ENCODE peak calls at places on chromosomes 1 and 21, in six cellular contexts. One of them, this sample, is unnamed. For H3K27me3, the result is how much of the 10 kb centered on the place peaks cover.

GRCh38 chr1:233281711-233282581 is 13.6 kb downstream of the PCNX2 start:
- DNase-seq in left ventricle myocardium inferior: no peak
- DNase-seq in cardiac muscle cell: no peak
- DNase-seq in neural progenitor cell: no peak
- DNase-seq in body of pancreas: no peak
- DNase-seq in tibial artery: no peak
- DNase-seq in this sample: no peak

GRCh38 chr1:11132571-11133293 is 33.1 kb upstream of the EXOSC10 start:
- DNase-seq in left ventricle myocardium inferior: no peak
- DNase-seq in cardiac muscle cell: no peak
- DNase-seq in neural progenitor cell: peak
- DNase-seq in body of pancreas: no peak
- DNase-seq in tibial artery: no peak
- DNase-seq in this sample: peak

GRCh38 chr1:111878649-111879048 is 110.8 kb downstream of the KCND3 start:
- DNase-seq in left ventricle myocardium inferior: no peak
- DNase-seq in cardiac muscle cell: no peak
- DNase-seq in neural progenitor cell: no peak
- DNase-seq in body of pancreas: no peak
- DNase-seq in tibial artery: no peak
- DNase-seq in this sample: no peak

GRCh38 chr1:26696191-26696644 is 403 bp downstream of the ARID1A start:
- DNase-seq in left ventricle myocardium inferior: peak
- DNase-seq in cardiac muscle cell: no peak
- DNase-seq in neural progenitor cell: no peak
- DNase-seq in body of pancreas: peak
- DNase-seq in tibial artery: no peak
- DNase-seq in this sample: peak

GRCh38 chr1:19483261-19483660 is 2.1 kb downstream of the CAPZB start:
- DNase-seq in left ventricle myocardium inferior: no peak
- DNase-seq in cardiac muscle cell: no peak
- DNase-seq in neural progenitor cell: no peak
- DNase-seq in body of pancreas: no peak
- DNase-seq in tibial artery: no peak
- DNase-seq in this sample: no peak

GRCh38 chr1:170967042-170967910 is 31.9 kb downstream of the MROH9 start:
- DNase-seq in left ventricle myocardium inferior: no peak
- DNase-seq in cardiac muscle cell: peak
- DNase-seq in neural progenitor cell: peak
- DNase-seq in body of pancreas: peak
- DNase-seq in tibial artery: no peak
- DNase-seq in this sample: no peak

GRCh38 chr1:85427358-85427757 is 37.6 kb downstream of the DDAH1 start:
- DNase-seq in left ventricle myocardium inferior: no peak
- DNase-seq in cardiac muscle cell: no peak
- DNase-seq in neural progenitor cell: no peak
- DNase-seq in body of pancreas: no peak
- DNase-seq in tibial artery: no peak
- DNase-seq in this sample: no peak

GRCh38 chr1:226569879-226570547 is 21.4 kb downstream of the STUM start:
- DNase-seq in left ventricle myocardium inferior: no peak
- DNase-seq in cardiac muscle cell: peak
- DNase-seq in neural progenitor cell: peak
- DNase-seq in body of pancreas: no peak
- DNase-seq in tibial artery: peak
- DNase-seq in this sample: peak

GRCh38 chr1:25503551-25504426 is 39.6 kb upstream of the LDLRAP1 start:
- DNase-seq in left ventricle myocardium inferior: peak
- DNase-seq in cardiac muscle cell: peak
- DNase-seq in neural progenitor cell: peak
- DNase-seq in body of pancreas: peak
- DNase-seq in tibial artery: peak
- DNase-seq in this sample: peak

GRCh38 chr1:25750923-25751605 is 48.9 kb upstream of the SELENON start:
- DNase-seq in left ventricle myocardium inferior: no peak
- DNase-seq in cardiac muscle cell: no peak
- DNase-seq in neural progenitor cell: no peak
- DNase-seq in body of pancreas: no peak
- DNase-seq in tibial artery: no peak
- DNase-seq in this sample: no peak

GRCh38 chr1:59414406-59415133 is 117.7 kb downstream of the FGGY start:
- DNase-seq in left ventricle myocardium inferior: no peak
- DNase-seq in cardiac muscle cell: no peak
- DNase-seq in neural progenitor cell: no peak
- DNase-seq in body of pancreas: no peak
- DNase-seq in tibial artery: no peak
- DNase-seq in this sample: no peak

GRCh38 chr1:206674236-206674635 is 10.5 kb upstream of the MAPKAPK2 start:
- DNase-seq in left ventricle myocardium inferior: no peak
- DNase-seq in cardiac muscle cell: no peak
- DNase-seq in neural progenitor cell: no peak
- DNase-seq in body of pancreas: no peak
- DNase-seq in tibial artery: no peak
- DNase-seq in this sample: no peak

GRCh38 chr1:14590781-14591180 is 7.7 kb upstream of the KAZN start:
- DNase-seq in left ventricle myocardium inferior: no peak
- DNase-seq in cardiac muscle cell: no peak
- DNase-seq in neural progenitor cell: no peak
- DNase-seq in body of pancreas: no peak
- DNase-seq in tibial artery: no peak
- DNase-seq in this sample: peak

GRCh38 chr1:212346586-212346985 is 61.4 kb downstream of the PPP2R5A start:
- DNase-seq in left ventricle myocardium inferior: no peak
- DNase-seq in cardiac muscle cell: no peak
- DNase-seq in neural progenitor cell: no peak
- DNase-seq in body of pancreas: no peak
- DNase-seq in tibial artery: no peak
- DNase-seq in this sample: no peak

GRCh38 chr1:43978264-43978550 is 803 bp upstream of the B4GALT2 start:
- DNase-seq in left ventricle myocardium inferior: no peak
- DNase-seq in cardiac muscle cell: no peak
- DNase-seq in neural progenitor cell: no peak
- DNase-seq in body of pancreas: no peak
- DNase-seq in tibial artery: no peak
- DNase-seq in this sample: no peak

GRCh38 chr1:162956922-162957321 is 95.9 kb upstream of the CCDC190 start:
- DNase-seq in left ventricle myocardium inferior: no peak
- DNase-seq in cardiac muscle cell: no peak
- DNase-seq in neural progenitor cell: no peak
- DNase-seq in body of pancreas: no peak
- DNase-seq in tibial artery: no peak
- DNase-seq in this sample: no peak

GRCh38 chr1:209743145-209743482 is 12.7 kb upstream of the TRAF3IP3 start:
- DNase-seq in left ventricle myocardium inferior: peak
- DNase-seq in cardiac muscle cell: no peak
- DNase-seq in neural progenitor cell: no peak
- DNase-seq in body of pancreas: peak
- DNase-seq in tibial artery: peak
- DNase-seq in this sample: no peak

GRCh38 chr1:22958556-22958955 is 14.1 kb downstream of the LACTBL1 start:
- DNase-seq in left ventricle myocardium inferior: no peak
- DNase-seq in cardiac muscle cell: no peak
- DNase-seq in neural progenitor cell: no peak
- DNase-seq in body of pancreas: no peak
- DNase-seq in tibial artery: no peak
- DNase-seq in this sample: no peak

GRCh38 chr1:172826096-172826741 is 167.3 kb downstream of the FASLG start:
- DNase-seq in left ventricle myocardium inferior: no peak
- DNase-seq in cardiac muscle cell: peak
- DNase-seq in neural progenitor cell: peak
- DNase-seq in body of pancreas: no peak
- DNase-seq in tibial artery: peak
- DNase-seq in this sample: no peak

DNA sequence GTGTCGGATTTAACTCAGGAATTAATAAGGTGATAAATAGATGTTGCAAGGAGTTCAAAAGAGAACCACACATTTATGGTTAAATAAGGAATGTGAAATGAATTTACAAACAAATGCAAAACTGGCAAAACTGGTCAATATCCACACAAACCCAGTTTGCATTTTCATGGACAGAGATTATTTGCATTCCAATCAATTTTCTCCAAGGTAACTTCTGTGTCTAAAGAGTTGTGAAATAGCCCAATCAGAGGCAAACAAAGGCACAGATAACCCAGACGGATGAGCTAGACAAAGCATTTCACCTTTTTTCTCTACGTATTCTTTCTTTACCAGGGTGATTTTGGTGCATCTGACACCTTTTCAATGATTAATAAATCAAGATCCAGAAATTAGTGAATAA is 63.9 kb downstream of the MAP3K7CL start:
- DNase-seq in left ventricle myocardium inferior: no peak
- DNase-seq in cardiac muscle cell: no peak
- DNase-seq in neural progenitor cell: no peak
- DNase-seq in body of pancreas: no peak
- DNase-seq in tibial artery: no peak
- DNase-seq in this sample: no peak
- H3K4me3 ChIP-seq in left ventricle myocardium inferior: peak
- H3K4me3 ChIP-seq in cardiac muscle cell: no peak
- H3K4me3 ChIP-seq in neural progenitor cell: no peak
- H3K4me3 ChIP-seq in body of pancreas: no peak
- H3K4me3 ChIP-seq in tibial artery: no peak
- H3K4me3 ChIP-seq in this sample: no peak

GRCh38 chr1:70093250-70093975 is 112.0 kb downstream of the LRRC40 start:
- DNase-seq in left ventricle myocardium inferior: no peak
- DNase-seq in cardiac muscle cell: no peak
- DNase-seq in neural progenitor cell: no peak
- DNase-seq in body of pancreas: no peak
- DNase-seq in tibial artery: no peak
- DNase-seq in this sample: no peak

GRCh38 chr1:70091811-70092210 is 113.6 kb downstream of the LRRC40 start:
- DNase-seq in left ventricle myocardium inferior: no peak
- DNase-seq in cardiac muscle cell: no peak
- DNase-seq in neural progenitor cell: no peak
- DNase-seq in body of pancreas: no peak
- DNase-seq in tibial artery: no peak
- DNase-seq in this sample: no peak

GRCh38 chr1:70090875-70091274 is 114.5 kb downstream of the LRRC40 start:
- DNase-seq in left ventricle myocardium inferior: no peak
- DNase-seq in cardiac muscle cell: no peak
- DNase-seq in neural progenitor cell: no peak
- DNase-seq in body of pancreas: no peak
- DNase-seq in tibial artery: no peak
- DNase-seq in this sample: no peak

GRCh38 chr1:70086897-70087296 is 118.5 kb downstream of the LRRC40 start:
- DNase-seq in left ventricle myocardium inferior: no peak
- DNase-seq in cardiac muscle cell: no peak
- DNase-seq in neural progenitor cell: no peak
- DNase-seq in body of pancreas: no peak
- DNase-seq in tibial artery: no peak
- DNase-seq in this sample: no peak

DNA sequence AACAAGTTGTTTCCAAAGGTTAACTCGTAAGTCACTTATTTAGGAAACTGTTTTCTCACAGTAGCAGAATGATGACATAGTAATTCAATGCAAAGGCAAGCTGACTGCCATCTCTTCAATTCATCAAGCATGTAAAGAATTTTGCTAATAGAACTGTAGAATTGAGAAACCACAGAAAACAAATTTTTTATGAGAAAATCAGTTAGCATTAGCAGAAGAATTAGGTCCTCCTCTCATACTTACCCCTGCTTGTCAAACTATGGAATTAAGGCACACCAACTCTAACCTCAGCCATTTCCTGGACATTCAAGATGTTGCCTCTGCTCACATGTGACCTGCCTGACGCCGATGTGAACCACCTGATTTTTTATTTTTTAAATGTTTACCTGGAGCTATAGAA is 115.2 kb downstream of the LRRC40 start:
- DNase-seq in left ventricle myocardium inferior: no peak
- DNase-seq in cardiac muscle cell: no peak
- DNase-seq in neural progenitor cell: no peak
- DNase-seq in body of pancreas: no peak
- DNase-seq in tibial artery: no peak
- DNase-seq in this sample: no peak
- H3K27ac ChIP-seq in left ventricle myocardium inferior: no peak
- H3K27ac ChIP-seq in cardiac muscle cell: no peak
- H3K27ac ChIP-seq in neural progenitor cell: no peak
- H3K27ac ChIP-seq in body of pancreas: no peak
- H3K27ac ChIP-seq in tibial artery: no peak
- H3K27ac ChIP-seq in this sample: no peak

DNA sequence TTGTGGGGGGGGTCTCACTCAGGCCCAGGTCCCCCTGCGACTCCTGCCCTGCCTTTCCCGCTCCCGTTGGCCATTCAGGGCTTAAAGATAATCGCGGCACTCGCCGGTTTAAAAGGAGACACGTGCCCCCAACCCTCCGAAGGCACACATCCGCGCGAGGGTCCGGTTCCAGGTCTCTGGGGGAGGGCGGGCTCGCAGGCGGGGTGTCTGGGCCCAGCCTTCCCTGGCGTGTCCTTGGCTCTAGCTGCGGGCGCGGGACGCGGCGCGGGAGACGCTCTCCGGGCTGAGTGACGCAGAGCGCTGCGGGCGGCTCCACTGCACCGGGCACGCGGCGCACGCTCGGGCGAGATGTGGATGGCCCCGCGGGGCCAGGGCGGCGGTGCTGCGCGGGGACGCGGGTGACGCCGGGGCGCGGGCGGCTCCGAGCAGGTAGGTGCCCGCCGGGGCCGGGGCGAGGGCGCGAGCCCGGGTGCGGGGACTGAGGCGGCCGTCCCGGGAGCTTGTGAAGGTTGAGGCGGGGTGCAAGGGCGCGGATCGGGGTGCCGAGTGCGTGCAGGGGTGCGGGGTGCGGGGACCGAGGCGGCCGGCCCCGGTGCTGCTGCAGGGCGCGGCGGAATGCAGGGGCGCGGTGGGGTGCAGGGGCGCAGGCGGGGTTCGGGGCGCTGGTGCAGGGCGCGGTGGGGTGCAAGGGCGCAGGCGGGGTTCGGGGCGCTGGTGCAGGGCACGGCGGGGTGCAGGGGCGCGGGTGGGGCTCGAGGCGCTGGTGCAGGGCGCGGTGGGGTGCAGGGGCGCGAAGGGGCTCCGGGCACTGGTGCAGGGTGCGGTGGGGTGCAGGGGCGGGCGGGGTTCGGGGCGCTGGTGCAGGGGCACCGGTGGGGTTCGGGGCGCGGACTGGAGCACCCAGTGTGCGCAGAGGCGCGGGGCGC is 3.3 kb upstream of the TRPM2 start:
- DNase-seq in left ventricle myocardium inferior: no peak
- DNase-seq in cardiac muscle cell: no peak
- DNase-seq in neural progenitor cell: no peak
- DNase-seq in body of pancreas: no peak
- DNase-seq in tibial artery: no peak
- DNase-seq in this sample: no peak
- H3K27me3 ChIP-seq in left ventricle myocardium inferior: half or more
- H3K27me3 ChIP-seq in cardiac muscle cell: under half
- H3K27me3 ChIP-seq in neural progenitor cell: under half
- H3K27me3 ChIP-seq in body of pancreas: under half
- H3K27me3 ChIP-seq in tibial artery: under half
- H3K27me3 ChIP-seq in this sample: under half

DNA sequence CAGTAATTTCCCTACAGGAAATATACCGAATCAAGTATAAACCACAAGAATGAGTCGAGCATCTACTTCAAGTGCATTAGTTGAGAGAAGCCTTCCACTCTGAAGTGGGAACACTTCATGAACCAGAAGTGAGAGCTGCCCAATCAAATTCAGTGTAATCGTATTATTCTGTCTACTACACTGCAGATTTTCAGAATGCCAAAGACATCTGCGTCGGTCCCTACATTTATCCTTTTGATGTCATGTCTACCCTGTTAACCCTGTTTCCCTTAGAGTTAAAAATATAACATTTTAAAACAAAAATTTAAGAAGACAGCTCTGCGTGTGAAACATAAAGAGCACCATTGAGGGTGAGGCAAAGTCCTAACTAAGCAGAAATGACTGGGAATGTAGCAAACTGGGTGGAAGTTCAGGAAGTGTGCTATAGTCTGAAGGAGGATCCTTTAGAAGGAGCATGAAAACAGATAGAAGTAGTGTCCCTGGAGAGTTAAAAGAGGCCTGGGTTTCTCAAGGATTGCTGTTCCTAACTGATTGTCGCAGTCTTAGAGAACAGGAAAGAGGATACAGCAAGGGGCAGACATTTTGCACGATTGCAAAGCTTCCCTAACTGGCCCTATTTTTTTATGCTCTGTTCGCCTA is 291.2 kb downstream of the PTPRC start:
- DNase-seq in left ventricle myocardium inferior: no peak
- DNase-seq in cardiac muscle cell: no peak
- DNase-seq in neural progenitor cell: no peak
- DNase-seq in body of pancreas: no peak
- DNase-seq in tibial artery: no peak
- DNase-seq in this sample: no peak
- H3K4me3 ChIP-seq in left ventricle myocardium inferior: peak
- H3K4me3 ChIP-seq in cardiac muscle cell: no peak
- H3K4me3 ChIP-seq in neural progenitor cell: no peak
- H3K4me3 ChIP-seq in body of pancreas: no peak
- H3K4me3 ChIP-seq in tibial artery: no peak
- H3K4me3 ChIP-seq in this sample: no peak

This sample was measured in WERI-Rb-1.